ENCODE peak calls at places on chromosomes 7 and 10, in four cellular contexts. S is trophoblast cell, Y is H1, B is mesenchymal stem cell. O is an unnamed sample.

GRCh38 chr10:78584666-78585065 is 484.1 kb upstream of the ZMIZ1 start:
- DNase-seq in S (no peak), B (no peak), Y (no peak), O (no peak)

GRCh38 chr7:33043875-33044718 is 18.5 kb downstream of the NT5C3A start:
- DNase-seq in B (no peak), Y (no peak), S (no peak), O (no peak)

GRCh38 chr7:90390926-90391325 is 12.3 kb upstream of the CLDN12 start:
- DNase-seq in Y (no peak), B (no peak), S (no peak), O (no peak)

GRCh38 chr7:46215987-46216567 is 295.0 kb upstream of the IGFBP3 start:
- DNase-seq in B (no peak), S (peak; percentile 34), Y (peak; percentile 41), O (peak; percentile 84)

GRCh38 chr10:7886056-7886455 is 67.8 kb downstream of the TAF3 start:
- DNase-seq in B (no peak), Y (no peak), S (no peak), O (no peak)

GRCh38 chr7:127632276-127632910 is 14.5 kb upstream of the PAX4 start:
- DNase-seq in B (peak; percentile 28), S (peak; percentile 97), Y (no peak), O (no peak)

GRCh38 chr7:81462672-81463071 is 307.2 kb downstream of the HGF start:
- DNase-seq in S (no peak), Y (no peak), B (peak; percentile 75), O (no peak)

GRCh38 chr7:88546808-88547207 is 212.7 kb upstream of the ZNF804B start:
- DNase-seq in Y (peak; percentile 60), B (no peak), S (peak; percentile 20), O (no peak)

GRCh38 chr7:72140566-72140965 is 271.6 kb downstream of the CALN1 start:
- DNase-seq in B (no peak), S (no peak), Y (no peak), O (no peak)

GRCh38 chr7:44191171-44191570 is 1.9 kb upstream of the GCK start:
- DNase-seq in S (no peak), B (no peak), Y (no peak), O (no peak)

GRCh38 chr10:8180348-8180747 is 125.9 kb downstream of the GATA3 start:
- DNase-seq in S (no peak), Y (no peak), B (no peak), O (no peak)

GRCh38 chr10:74113546-74113945 is 37.1 kb downstream of the AP3M1 start:
- DNase-seq in S (no peak), B (no peak), Y (no peak), O (no peak)

GRCh38 chr10:60375293-60376004 is 14.2 kb downstream of the ANK3 start:
- DNase-seq in S (no peak), B (no peak), Y (no peak), O (no peak)

GRCh38 chr7:47743898-47744612 is 162.1 kb upstream of the TNS3 start:
- DNase-seq in S (no peak), B (peak; percentile 64), Y (peak; percentile 67), O (no peak)

GRCh38 chr7:11294218-11294617 is 320.5 kb downstream of the PHF14 start:
- DNase-seq in Y (no peak), B (no peak), S (no peak), O (no peak)

GRCh38 chr7:139297795-139298194 is 43.3 kb upstream of the FMC1 start:
- DNase-seq in Y (no peak), B (peak; percentile 7), S (no peak), O (peak; percentile 31)

GRCh38 chr7:157709531-157710251 is 372.9 kb downstream of the DNAJB6 start:
- DNase-seq in Y (no peak), S (no peak), B (no peak), O (no peak)

GRCh38 chr7:22417349-22417748 is 60.4 kb upstream of the RAPGEF5 start:
- DNase-seq in B (no peak), S (no peak), Y (no peak), O (no peak)

GRCh38 chr7:149414745-149415390 is 46.0 kb downstream of the ZNF777 start:
- DNase-seq in B (peak; percentile 80), S (no peak), Y (peak; percentile 98), O (peak; percentile 73)

GRCh38 chr7:81788241-81788640 is 18.4 kb upstream of the HGF start:
- DNase-seq in S (no peak), B (no peak), Y (no peak), O (no peak)

GRCh38 chr7:128888756-128889095 is 21.8 kb downstream of the KCP start:
- DNase-seq in B (no peak), Y (peak; percentile 54), S (no peak), O (no peak)

GRCh38 chr10:63166742-63167258 is 33.7 kb downstream of the NRBF2 start:
- DNase-seq in Y (no peak), S (peak; percentile 31), B (peak; percentile 85), O (peak; percentile 51)

GRCh38 chr7:92609921-92610518 is 19.8 kb upstream of the FAM133B start:
- DNase-seq in Y (no peak), S (no peak), B (peak; percentile 46), O (no peak)

GRCh38 chr7:73823257-73823656 is 7.5 kb upstream of the CLDN4 start:
- DNase-seq in Y (no peak), B (no peak), S (no peak), O (no peak)

GRCh38 chr7:151240942-151241754 is 7.3 kb downstream of the SMARCD3 start:
- DNase-seq in B (no peak), Y (no peak), S (no peak), O (no peak)

GRCh38 chr7:156478486-156478885 is 162.1 kb upstream of the RNF32 start:
- DNase-seq in B (no peak), Y (no peak), S (no peak), O (no peak)

GRCh38 chr7:22921386-22922086 is 92.4 kb downstream of the HYCC1 start:
- DNase-seq in Y (no peak), S (no peak), B (no peak), O (no peak)

GRCh38 chr7:506391-506831 is 13.2 kb downstream of the PDGFA start:
- DNase-seq in Y (no peak), S (no peak), B (no peak), O (no peak)

GRCh38 chr7:76234282-76234584 is 32.5 kb downstream of the SRRM3 start:
- DNase-seq in Y (no peak), B (no peak), S (no peak), O (no peak)

GRCh38 chr7:76232698-76233097 is 31.0 kb downstream of the SRRM3 start:
- DNase-seq in S (no peak), Y (no peak), B (no peak), O (no peak)

GRCh38 chr7:76233538-76234281 is 32.0 kb downstream of the SRRM3 start:
- DNase-seq in S (no peak), B (peak; percentile 47), Y (peak; percentile 63), O (no peak)

GRCh38 chr7:76236226-76236625 is 34.5 kb downstream of the SRRM3 start:
- DNase-seq in B (no peak), S (no peak), Y (no peak), O (no peak)

DNA sequence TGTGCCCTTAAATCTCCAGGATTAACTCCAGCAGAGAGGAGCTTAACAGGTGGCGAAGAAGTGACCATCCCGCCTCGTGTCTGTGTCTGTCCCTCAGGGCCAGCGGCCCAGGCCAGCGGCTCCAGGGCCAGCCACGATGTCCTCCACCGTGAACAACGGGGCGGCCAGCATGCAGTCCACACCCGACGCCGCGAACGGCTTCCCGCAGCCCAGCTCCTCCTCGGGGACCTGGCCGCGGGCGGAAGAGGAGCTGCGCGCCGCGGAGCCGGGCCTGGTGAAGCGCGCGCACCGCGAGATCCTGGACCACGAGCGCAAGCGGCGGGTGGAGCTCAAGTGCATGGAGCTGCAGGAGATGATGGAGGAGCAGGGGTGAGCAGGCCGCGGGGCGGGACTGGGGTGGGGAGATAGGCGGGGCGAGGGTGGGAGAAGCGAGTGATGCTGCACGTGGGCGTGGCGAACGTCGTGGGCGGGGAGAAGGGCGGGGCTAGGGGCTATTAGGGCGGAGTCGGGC is 33.3 kb downstream of the SRRM3 start:
- DNase-seq in Y (peak; percentile 99), B (peak; percentile 84), S (peak; percentile 37), O (peak; percentile 85)
- H2BK12ac ChIP-seq in Y (peak overlapping the region; percentile 45), B (no peak overlapping the region), S (no peak overlapping the region), O (no peak overlapping the region)

GRCh38 chr10:14552010-14552409 is 221.3 kb upstream of the FRMD4A start:
- DNase-seq in B (no peak), Y (no peak), S (no peak), O (no peak)
- H3K23ac ChIP-seq in B (no peak overlapping the region), Y (no peak overlapping the region), S (no peak overlapping the region), O (no peak overlapping the region)

GRCh38 chr7:100949931-100950443 is 653 bp downstream of the MUC3A start:
- DNase-seq in Y (peak; percentile 71), S (no peak), B (no peak), O (no peak)
- H3K4me3 ChIP-seq in Y (no peak overlapping the region), S (no peak overlapping the region), B (no peak overlapping the region), O (no peak overlapping the region)

GRCh38 chr10:21290499-21291160 is 234.9 kb downstream of the SKIDA1 start:
- DNase-seq in S (no peak), Y (no peak), B (no peak), O (no peak)
- H2BK12ac ChIP-seq in S (no peak overlapping the region), Y (no peak overlapping the region), B (no peak overlapping the region), O (no peak overlapping the region)

GRCh38 chr7:7694542-7694941 is 23.9 kb downstream of the RPA3 start:
- DNase-seq in Y (no peak), S (no peak), B (no peak), O (no peak)

GRCh38 chr7:7698930-7699329 is 19.5 kb downstream of the RPA3 start:
- DNase-seq in S (no peak), B (no peak), Y (no peak), O (no peak)

GRCh38 chr7:7693881-7694280 is 24.5 kb downstream of the RPA3 start:
- DNase-seq in Y (no peak), B (peak; percentile 85), S (peak; percentile 15), O (no peak)

GRCh38 chr7:7695418-7695817 is 23.0 kb downstream of the RPA3 start:
- DNase-seq in S (no peak), B (peak; percentile 37), Y (no peak), O (no peak)

DNA sequence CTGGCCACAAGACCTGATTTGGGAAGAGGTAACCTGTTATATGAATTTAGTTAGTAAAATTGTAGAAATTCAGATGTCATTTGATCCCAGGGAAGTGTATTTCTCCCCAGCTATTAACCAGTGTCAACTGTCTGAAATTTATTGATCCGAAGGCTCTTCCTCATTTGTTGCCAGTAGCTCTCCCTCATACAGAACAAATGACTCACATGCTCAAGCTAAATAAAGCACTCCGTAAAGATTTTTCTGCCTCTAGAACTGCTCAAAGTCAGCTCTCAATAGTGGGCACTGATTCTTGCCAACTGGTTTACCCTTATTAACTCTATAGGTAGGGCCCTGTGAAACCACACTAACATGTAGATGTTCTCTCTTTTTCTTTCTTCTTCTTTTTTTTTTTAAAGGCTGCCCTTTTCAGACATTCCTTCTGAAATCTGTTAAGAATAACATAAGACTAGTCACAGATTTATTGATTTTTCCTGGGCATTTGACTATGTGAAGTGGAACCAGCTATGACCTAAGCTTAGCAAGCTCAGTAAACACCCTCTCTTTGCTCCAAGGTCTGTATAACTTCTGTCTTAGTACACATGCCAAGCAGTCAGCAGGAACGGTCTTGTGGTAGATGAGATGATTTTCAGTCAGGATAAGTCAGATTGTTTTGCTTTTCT is 21.8 kb downstream of the RPA3 start:
- DNase-seq in B (peak; percentile 82), S (no peak), Y (no peak), O (no peak)
- H3K23ac ChIP-seq in B (no peak overlapping the region), S (no peak overlapping the region), Y (no peak overlapping the region), O (no peak overlapping the region)

GRCh38 chr7:115953554-115954248 is 76.9 kb downstream of the TFEC start:
- DNase-seq in S (no peak), B (no peak), Y (no peak), O (no peak)

GRCh38 chr7:115951547-115951946 is 79.0 kb downstream of the TFEC start:
- DNase-seq in Y (no peak), S (no peak), B (no peak), O (no peak)

GRCh38 chr7:115952832-115953231 is 77.7 kb downstream of the TFEC start:
- DNase-seq in B (no peak), S (no peak), Y (no peak), O (no peak)
- H3K4me3 ChIP-seq in B (no peak overlapping the region), S (no peak overlapping the region), Y (no peak overlapping the region), O (no peak overlapping the region)

O was measured in neuronal stem cell.